ENCODE peak calls at places on chromosomes 7 and 10, in five cellular contexts. One of them, this sample, is unnamed.

GRCh38 chr10:132169031-132169765 is 17.6 kb upstream of the DPYSL4 start:
- DNase-seq in neuronal stem cell: no peak
- DNase-seq in ovary: no peak
- DNase-seq in CD8-positive, alpha-beta T cell: no peak
- DNase-seq in fibroblast of lung: no peak
- DNase-seq in this sample: no peak

GRCh38 chr10:125639846-125640245 is 43.1 kb downstream of the TEX36 start:
- DNase-seq in neuronal stem cell: no peak
- DNase-seq in ovary: no peak
- DNase-seq in CD8-positive, alpha-beta T cell: no peak
- DNase-seq in fibroblast of lung: no peak
- DNase-seq in this sample: no peak

GRCh38 chr7:71868797-71869196 is 543.3 kb downstream of the CALN1 start:
- DNase-seq in neuronal stem cell: no peak
- DNase-seq in ovary: no peak
- DNase-seq in CD8-positive, alpha-beta T cell: no peak
- DNase-seq in fibroblast of lung: peak; percentile 88
- DNase-seq in this sample: no peak

GRCh38 chr7:149202831-149203231 is 7.5 kb downstream of the ZNF282 start:
- DNase-seq in neuronal stem cell: no peak
- DNase-seq in ovary: no peak
- DNase-seq in CD8-positive, alpha-beta T cell: no peak
- DNase-seq in fibroblast of lung: peak; percentile 70
- DNase-seq in this sample: no peak

GRCh38 chr10:28250782-28251181 is 52.1 kb downstream of the MPP7 start:
- DNase-seq in neuronal stem cell: no peak
- DNase-seq in ovary: no peak
- DNase-seq in CD8-positive, alpha-beta T cell: no peak
- DNase-seq in fibroblast of lung: peak; percentile 44
- DNase-seq in this sample: peak; percentile 35

GRCh38 chr10:69494626-69495558 is 43.6 kb downstream of the TSPAN15 start:
- DNase-seq in neuronal stem cell: no peak
- DNase-seq in ovary: no peak
- DNase-seq in CD8-positive, alpha-beta T cell: no peak
- DNase-seq in fibroblast of lung: no peak
- DNase-seq in this sample: no peak

GRCh38 chr10:97127960-97128850 is 57.6 kb downstream of the SLIT1 start:
- DNase-seq in neuronal stem cell: no peak
- DNase-seq in ovary: no peak
- DNase-seq in CD8-positive, alpha-beta T cell: no peak
- DNase-seq in fibroblast of lung: no peak
- DNase-seq in this sample: no peak

GRCh38 chr7:30920021-30920583 is 8.4 kb downstream of the AQP1 start:
- DNase-seq in neuronal stem cell: no peak
- DNase-seq in ovary: peak; percentile 5
- DNase-seq in CD8-positive, alpha-beta T cell: no peak
- DNase-seq in fibroblast of lung: peak; percentile 50
- DNase-seq in this sample: no peak

GRCh38 chr10:75662715-75663114 is 231.3 kb downstream of the LRMDA start:
- DNase-seq in neuronal stem cell: no peak
- DNase-seq in ovary: peak; percentile 60
- DNase-seq in CD8-positive, alpha-beta T cell: no peak
- DNase-seq in fibroblast of lung: peak; percentile 95
- DNase-seq in this sample: no peak

DNA sequence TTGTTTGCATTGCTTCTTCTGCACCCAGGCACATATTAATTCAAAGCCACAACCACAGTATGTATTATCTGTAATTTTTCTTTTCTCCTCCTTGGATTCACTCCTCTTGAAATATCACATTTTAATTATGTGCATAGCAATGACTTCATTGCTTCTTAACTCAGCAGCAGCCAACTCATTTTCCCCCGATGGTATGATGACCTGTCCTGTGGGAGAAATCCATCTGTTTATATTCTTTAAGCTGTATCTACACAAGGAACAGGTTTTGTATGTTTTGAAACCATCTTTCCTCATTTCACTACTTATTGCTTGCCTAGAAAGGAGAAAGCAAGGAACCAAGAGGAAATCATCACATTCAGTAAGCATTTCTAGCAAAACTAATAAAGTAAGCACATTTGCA is 588.7 kb downstream of the INHBA start:
- DNase-seq in neuronal stem cell: no peak
- DNase-seq in ovary: no peak
- DNase-seq in CD8-positive, alpha-beta T cell: no peak
- DNase-seq in fibroblast of lung: peak; percentile 70
- DNase-seq in this sample: no peak
- H3K4me3 ChIP-seq in neuronal stem cell: no peak overlapping the region
- H3K4me3 ChIP-seq in ovary: no peak overlapping the region
- H3K4me3 ChIP-seq in CD8-positive, alpha-beta T cell: no peak overlapping the region
- H3K4me3 ChIP-seq in fibroblast of lung: no peak overlapping the region
- H3K4me3 ChIP-seq in this sample: no peak overlapping the region

GRCh38 chr10:34895977-34896376 is 80.9 kb upstream of the PARD3 start:
- DNase-seq in neuronal stem cell: no peak
- DNase-seq in ovary: no peak
- DNase-seq in CD8-positive, alpha-beta T cell: no peak
- DNase-seq in fibroblast of lung: no peak
- DNase-seq in this sample: no peak
- H3K27ac ChIP-seq in neuronal stem cell: no peak overlapping the region
- H3K27ac ChIP-seq in ovary: no peak overlapping the region
- H3K27ac ChIP-seq in CD8-positive, alpha-beta T cell: no peak overlapping the region
- H3K27ac ChIP-seq in fibroblast of lung: no peak overlapping the region
- H3K27ac ChIP-seq in this sample: no peak overlapping the region

GRCh38 chr7:157928171-157928794 is 591.5 kb downstream of the DNAJB6 start:
- DNase-seq in neuronal stem cell: no peak
- DNase-seq in ovary: no peak
- DNase-seq in CD8-positive, alpha-beta T cell: no peak
- DNase-seq in fibroblast of lung: no peak
- DNase-seq in this sample: no peak
- H3K9me3 ChIP-seq in neuronal stem cell: peaks cover 1% of the 10 kb centered on the region
- H3K9me3 ChIP-seq in ovary: no peaks in the 10 kb centered on the region
- H3K9me3 ChIP-seq in CD8-positive, alpha-beta T cell: no peaks in the 10 kb centered on the region
- H3K9me3 ChIP-seq in fibroblast of lung: no peaks in the 10 kb centered on the region
- H3K9me3 ChIP-seq in this sample: peaks cover 8% of the 10 kb centered on the region

GRCh38 chr10:31582365-31583052 is 263.5 kb downstream of the ZEB1 start:
- DNase-seq in neuronal stem cell: no peak
- DNase-seq in ovary: no peak
- DNase-seq in CD8-positive, alpha-beta T cell: no peak
- DNase-seq in fibroblast of lung: peak; percentile 31
- DNase-seq in this sample: no peak

GRCh38 chr10:31584789-31585406 is 265.9 kb downstream of the ZEB1 start:
- DNase-seq in neuronal stem cell: no peak
- DNase-seq in ovary: no peak
- DNase-seq in CD8-positive, alpha-beta T cell: no peak
- DNase-seq in fibroblast of lung: peak; percentile 49
- DNase-seq in this sample: no peak

GRCh38 chr10:31581741-31582323 is 262.8 kb downstream of the ZEB1 start:
- DNase-seq in neuronal stem cell: no peak
- DNase-seq in ovary: no peak
- DNase-seq in CD8-positive, alpha-beta T cell: no peak
- DNase-seq in fibroblast of lung: no peak
- DNase-seq in this sample: no peak

GRCh38 chr10:31584098-31584631 is 265.1 kb downstream of the ZEB1 start:
- DNase-seq in neuronal stem cell: no peak
- DNase-seq in ovary: no peak
- DNase-seq in CD8-positive, alpha-beta T cell: no peak
- DNase-seq in fibroblast of lung: no peak
- DNase-seq in this sample: no peak

DNA sequence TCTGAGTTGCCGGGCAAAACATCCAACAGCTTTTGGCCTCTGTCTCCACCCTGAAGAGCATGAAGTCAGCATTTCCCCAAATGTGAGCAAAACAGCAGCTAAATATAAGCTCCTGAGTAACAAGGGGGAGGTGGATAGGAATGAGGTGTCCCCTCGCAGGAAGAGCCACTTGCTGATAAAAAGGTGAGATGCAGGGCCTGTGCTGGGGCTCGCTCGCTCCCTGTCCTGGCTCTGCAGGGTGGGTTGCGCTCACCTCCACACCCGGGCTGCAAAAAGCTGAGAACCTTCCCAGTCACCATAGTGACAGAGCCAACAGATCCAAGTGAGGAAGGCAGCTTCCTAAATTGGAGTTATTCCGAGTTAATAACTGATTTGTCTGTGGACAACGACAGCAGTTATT is 264.3 kb downstream of the ZEB1 start:
- DNase-seq in neuronal stem cell: no peak
- DNase-seq in ovary: no peak
- DNase-seq in CD8-positive, alpha-beta T cell: no peak
- DNase-seq in fibroblast of lung: no peak
- DNase-seq in this sample: no peak
- H3K4me3 ChIP-seq in neuronal stem cell: no peak overlapping the region
- H3K4me3 ChIP-seq in ovary: no peak overlapping the region
- H3K4me3 ChIP-seq in CD8-positive, alpha-beta T cell: no peak overlapping the region
- H3K4me3 ChIP-seq in fibroblast of lung: no peak overlapping the region
- H3K4me3 ChIP-seq in this sample: no peak overlapping the region

GRCh38 chr10:24893127-24893526 is 59.3 kb downstream of the PRTFDC1 start:
- DNase-seq in neuronal stem cell: no peak
- DNase-seq in ovary: no peak
- DNase-seq in CD8-positive, alpha-beta T cell: no peak
- DNase-seq in fibroblast of lung: peak; percentile 58
- DNase-seq in this sample: no peak
- H3K27ac ChIP-seq in neuronal stem cell: no peak overlapping the region
- H3K27ac ChIP-seq in ovary: no peak overlapping the region
- H3K27ac ChIP-seq in CD8-positive, alpha-beta T cell: no peak overlapping the region
- H3K27ac ChIP-seq in fibroblast of lung: no peak overlapping the region
- H3K27ac ChIP-seq in this sample: no peak overlapping the region

DNA sequence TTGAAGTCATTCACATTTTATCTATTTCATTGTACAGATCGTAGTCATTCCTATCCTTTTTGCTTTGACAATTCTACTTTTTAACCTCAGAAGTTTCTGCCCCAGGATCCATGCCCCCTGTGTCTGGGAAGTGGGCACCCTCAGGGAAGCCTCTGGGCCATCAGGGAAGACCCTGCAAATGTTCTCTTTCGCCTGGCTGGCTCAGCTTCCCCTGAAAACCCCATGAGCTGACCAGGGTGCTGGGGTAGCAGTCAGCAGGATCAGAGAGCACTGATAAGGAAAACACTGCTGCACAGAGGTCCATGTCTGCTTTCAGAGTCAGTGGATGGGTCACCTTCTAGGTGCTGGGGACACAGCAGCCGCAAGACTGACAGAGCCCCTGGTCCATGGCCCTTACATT is 23.8 kb downstream of the CUZD1 start:
- DNase-seq in neuronal stem cell: no peak
- DNase-seq in ovary: no peak
- DNase-seq in CD8-positive, alpha-beta T cell: no peak
- DNase-seq in fibroblast of lung: no peak
- DNase-seq in this sample: no peak
- H3K9me3 ChIP-seq in neuronal stem cell: no peaks in the 10 kb centered on the region
- H3K9me3 ChIP-seq in ovary: no peaks in the 10 kb centered on the region
- H3K9me3 ChIP-seq in CD8-positive, alpha-beta T cell: no peaks in the 10 kb centered on the region
- H3K9me3 ChIP-seq in fibroblast of lung: no peaks in the 10 kb centered on the region
- H3K9me3 ChIP-seq in this sample: no peaks in the 10 kb centered on the region

DNA sequence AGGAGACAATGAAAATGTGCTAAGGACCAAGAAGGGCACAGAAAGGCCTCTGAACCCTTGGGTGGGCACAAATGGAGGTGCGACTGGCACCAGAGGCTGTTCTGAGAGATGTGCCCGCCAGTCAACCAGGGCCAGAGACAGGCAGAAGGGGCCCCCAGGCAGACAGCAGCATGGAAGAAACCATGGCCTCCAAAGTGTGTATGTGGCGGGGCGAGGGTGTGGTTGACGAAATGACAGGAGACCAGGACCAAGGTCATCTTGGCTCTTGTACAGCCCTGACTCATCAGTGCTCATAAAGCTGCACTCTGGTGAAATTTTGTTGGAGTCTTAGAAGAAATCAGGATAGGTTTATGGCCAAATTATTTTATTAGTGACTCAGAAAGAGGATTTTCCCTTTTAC is 4.0 kb upstream of the MRPS24 start:
- DNase-seq in neuronal stem cell: no peak
- DNase-seq in ovary: no peak
- DNase-seq in CD8-positive, alpha-beta T cell: no peak
- DNase-seq in fibroblast of lung: peak; percentile 78
- DNase-seq in this sample: no peak
- H3K4me3 ChIP-seq in neuronal stem cell: no peak overlapping the region
- H3K4me3 ChIP-seq in ovary: no peak overlapping the region
- H3K4me3 ChIP-seq in CD8-positive, alpha-beta T cell: no peak overlapping the region
- H3K4me3 ChIP-seq in fibroblast of lung: peak overlapping the region; percentile 6
- H3K4me3 ChIP-seq in this sample: no peak overlapping the region

This sample was measured in CD4-positive, alpha-beta memory T cell.